ENCODE peak calls at places on chromosomes 13 and 19, in five cellular contexts. M is GM12878, F is H1, V is HepG2, B is K562. U is an unnamed sample.

GRCh38 chr19:38900816-38901215 is 1.0 kb downstream of the NFKBIB start:
- DNase-seq in F (no peak), V (no peak), B (no peak), M (no peak), U (no peak)

GRCh38 chr13:112186091-112186490 is 119.1 kb downstream of the SOX1 start:
- DNase-seq in M (no peak), B (no peak), V (no peak), F (no peak), U (no peak)

GRCh38 chr19:48418317-48419064 is 25.0 kb downstream of the GRIN2D start:
- DNase-seq in V (no peak), F (no peak), M (no peak), B (peak), U (peak)

GRCh38 chr19:33394006-33394722 is 20.7 kb downstream of the CEBPG start:
- DNase-seq in B (no peak), F (no peak), M (no peak), V (peak), U (no peak)

GRCh38 chr13:32045963-32046785 is 14.6 kb downstream of the FRY start:
- DNase-seq in B (no peak), M (no peak), V (peak), F (no peak), U (peak)

GRCh38 chr19:14116918-14117578 is 514 bp downstream of the PRKACA start:
- DNase-seq in F (no peak), V (no peak), B (peak), M (no peak), U (peak)

GRCh38 chr13:85093808-85094207 is 705.4 kb downstream of the SLITRK6 start:
- DNase-seq in V (no peak), M (no peak), F (no peak), B (no peak), U (no peak)

GRCh38 chr13:110232756-110233155 is 74.2 kb downstream of the COL4A1 start:
- DNase-seq in V (no peak), B (no peak), M (no peak), F (peak), U (no peak)

GRCh38 chr13:59439776-59440428 is 723.8 kb downstream of the DIAPH3 start:
- DNase-seq in V (no peak), F (no peak), M (no peak), B (no peak), U (no peak)

GRCh38 chr19:1847684-1848398 is 442 bp downstream of the REXO1 start:
- DNase-seq in V (peak), M (no peak), B (peak), F (peak), U (peak)

GRCh38 chr19:9636018-9636417 is 15.0 kb upstream of the ZNF561 start:
- DNase-seq in V (no peak), M (no peak), F (no peak), B (no peak), U (no peak)

GRCh38 chr13:66805657-66806056 is 424.5 kb downstream of the PCDH9 start:
- DNase-seq in V (no peak), F (no peak), B (no peak), M (no peak), U (no peak)

GRCh38 chr19:3369337-3370213 is 3.2 kb downstream of the NFIC start:
- DNase-seq in M (no peak), F (no peak), B (no peak), V (no peak), U (peak)

GRCh38 chr19:13796301-13797057 is 1.2 kb downstream of the ZSWIM4 start:
- DNase-seq in V (peak), B (no peak), M (no peak), F (peak), U (peak)

GRCh38 chr13:101397742-101398141 is 18.6 kb downstream of the NALCN start:
- DNase-seq in B (no peak), F (no peak), V (no peak), M (no peak), U (no peak)

GRCh38 chr13:73991884-73992283 is 142.3 kb downstream of the KLF12 start:
- DNase-seq in M (no peak), B (no peak), F (no peak), V (no peak), U (no peak)

GRCh38 chr19:17454579-17454978 is 6.1 kb upstream of the TMEM221 start:
- DNase-seq in B (no peak), F (peak), V (no peak), M (no peak), U (peak)

GRCh38 chr13:103607995-103608394 is 541.8 kb upstream of the SLC10A2 start:
- DNase-seq in F (no peak), V (no peak), M (peak), B (no peak), U (no peak)

GRCh38 chr13:109781384-109782065 is 4.9 kb downstream of the IRS2 start:
- DNase-seq in B (no peak), V (no peak), F (no peak), M (no peak), U (no peak)

GRCh38 chr13:59901191-59901590 is 262.5 kb downstream of the DIAPH3 start:
- DNase-seq in M (no peak), F (no peak), B (no peak), V (no peak), U (no peak)

GRCh38 chr13:30466358-30466714 is 600 bp upstream of the HMGB1 start:
- DNase-seq in M (no peak), B (no peak), F (no peak), V (no peak), U (peak)

GRCh38 chr19:45474941-45475516 is 7.2 kb downstream of the FOSB start:
- DNase-seq in B (no peak), F (no peak), M (no peak), V (no peak), U (no peak)

GRCh38 chr13:107266657-107267056 is 698.7 kb upstream of the ARGLU1 start:
- DNase-seq in F (no peak), V (no peak), M (no peak), B (no peak), U (no peak)

GRCh38 chr19:43651758-43652545 is 12.3 kb upstream of the CADM4 start:
- DNase-seq in B (peak), F (peak), V (peak), M (no peak), U (peak)

GRCh38 chr13:111900390-111901180 is 166.4 kb upstream of the SOX1 start:
- DNase-seq in F (peak), M (no peak), B (no peak), V (no peak), U (no peak)

GRCh38 chr13:49063526-49063925 is 87.8 kb downstream of the FNDC3A start:
- DNase-seq in M (no peak), F (no peak), V (no peak), B (no peak), U (no peak)

GRCh38 chr13:20118268-20119140 is 42.3 kb downstream of the GJA3 start:
- DNase-seq in V (no peak), F (no peak), M (no peak), B (peak), U (peak)

GRCh38 chr13:106087201-106087600 is 448.3 kb downstream of the EFNB2 start:
- DNase-seq in F (no peak), V (no peak), M (no peak), B (no peak), U (no peak)

GRCh38 chr19:45113628-45114027 is 20.6 kb downstream of the PPP1R37 start:
- DNase-seq in M (no peak), V (peak), F (no peak), B (no peak), U (peak)

GRCh38 chr13:24747248-24748151 is 16.5 kb upstream of the RNF17 start:
- DNase-seq in F (peak), M (no peak), B (no peak), V (no peak), U (peak)

GRCh38 chr19:13121551-13122274 is 3.6 kb downstream of the NACC1 start:
- DNase-seq in F (no peak), V (no peak), M (no peak), B (no peak), U (no peak)

GRCh38 chr13:29301027-29301426 is 294.5 kb downstream of the SLC7A1 start:
- DNase-seq in F (peak), M (no peak), V (no peak), B (no peak), U (peak)

GRCh38 chr13:105485061-105485460 is 1050.4 kb downstream of the EFNB2 start:
- DNase-seq in M (no peak), F (no peak), V (no peak), B (no peak), U (no peak)

GRCh38 chr13:113129921-113130750 is 7.5 kb downstream of the F10 start:
- DNase-seq in B (no peak), V (no peak), F (no peak), M (no peak), U (no peak)

GRCh38 chr13:44212633-44213387 is 160.8 kb upstream of the SERP2 start:
- DNase-seq in F (no peak), B (no peak), M (no peak), V (no peak), U (peak)

GRCh38 chr13:75153834-75154233 is 328.1 kb downstream of the TBC1D4 start:
- DNase-seq in V (no peak), B (no peak), F (no peak), M (no peak), U (no peak)

GRCh38 chr19:38653028-38653571 is 5.7 kb downstream of the ACTN4 start:
- DNase-seq in B (no peak), M (no peak), V (peak), F (no peak), U (no peak)

GRCh38 chr13:61777281-61777680 is 361.6 kb upstream of the PCDH20 start:
- DNase-seq in F (no peak), M (no peak), B (no peak), V (no peak), U (peak)

GRCh38 chr19:40431698-40432097 is 5.9 kb upstream of the SERTAD1 start:
- DNase-seq in F (no peak), B (no peak), V (no peak), M (no peak), U (no peak)

GRCh38 chr19:40438284-40438683 is 5.9 kb downstream of the SERTAD3 start:
- DNase-seq in V (no peak), B (no peak), M (no peak), F (no peak), U (no peak)

GRCh38 chr19:40433391-40434216 is 7.8 kb upstream of the SERTAD1 start:
- DNase-seq in B (peak), M (no peak), F (peak), V (peak), U (peak)
- TF ChIP-seq CREB1 in B (no peak), M (no peak), F (no peak), V (no peak), U (no peak)

DNA sequence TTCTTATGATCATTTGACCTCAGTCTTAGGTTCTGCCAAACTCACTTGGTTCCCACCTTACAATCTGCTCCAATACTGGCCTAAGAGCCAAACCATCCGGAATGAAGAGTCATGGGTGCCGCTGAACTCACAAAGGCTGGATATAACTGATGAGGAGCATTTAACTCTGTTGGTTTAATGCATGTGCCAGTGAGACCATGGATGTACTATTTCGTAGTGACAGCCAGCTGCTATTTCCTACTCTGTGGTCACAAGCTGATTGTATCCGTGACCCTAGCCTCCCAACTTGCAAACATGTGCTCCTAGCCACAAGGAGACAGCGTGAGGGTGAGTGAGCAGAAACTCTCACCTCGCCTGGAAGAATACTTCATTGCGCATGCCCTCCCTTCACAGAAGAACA is 67.0 kb upstream of the RAP2A start:
- DNase-seq in M (no peak), B (no peak), F (no peak), V (no peak), U (no peak)
- H3K4me2 ChIP-seq in M (no peak), B (no peak), F (no peak), V (no peak), U (no peak)

GRCh38 chr13:21637296-21637695 is 33.3 kb upstream of the MICU2 start:
- DNase-seq in V (peak), M (no peak), F (no peak), B (peak), U (peak)
- TF ChIP-seq CREB1 in V (no peak), M (no peak), F (no peak), B (no peak), U (no peak)

GRCh38 chr19:18494267-18494607 is 27.6 kb downstream of the ELL start:
- DNase-seq in V (no peak), F (no peak), M (no peak), B (no peak), U (no peak)
- H3K4me2 ChIP-seq in V (peak), F (no peak), M (no peak), B (no peak), U (no peak)

U was measured in GM23338.